ENCODE peak calls at places on chromosomes 11 and 22, in ten cellular contexts. X is heart right ventricle, L is mesothelial cell of epicardium, Z is coronary artery, H is cardiac muscle cell, R is bronchial epithelial cell, W is fibroblast of lung, M is HepG2, G is neural crest cell, U is testis. F is an unnamed sample.

GRCh38 chr11:112790286-112790685 is 170.9 kb upstream of the NCAM1 start:
- DNase-seq in Z (no peak), H (no peak), U (no peak), M (no peak), R (no peak), W (no peak), G (no peak), X (no peak), L (no peak), F (no peak)

GRCh38 chr11:119369035-119369925 is 12.2 kb downstream of the USP2 start:
- DNase-seq in M (peak; percentile 50), L (no peak), X (no peak), W (no peak), H (no peak), G (no peak), U (no peak), R (no peak), Z (no peak), F (no peak)

GRCh38 chr11:121032546-121032945 is 8.6 kb downstream of the TBCEL start:
- DNase-seq in Z (no peak), H (no peak), L (no peak), W (peak; percentile 20), X (no peak), U (no peak), M (peak; percentile 21), R (no peak), G (no peak), F (no peak)

GRCh38 chr11:119028346-119029068 is 2.2 kb downstream of the SLC37A4 start:
- DNase-seq in G (no peak), X (no peak), H (no peak), Z (no peak), L (no peak), R (no peak), M (no peak), U (no peak), W (no peak), F (no peak)

GRCh38 chr11:29490951-29491350 is 525.9 kb downstream of the KCNA4 start:
- DNase-seq in R (no peak), G (no peak), U (no peak), H (no peak), Z (no peak), M (no peak), X (no peak), L (no peak), W (no peak), F (no peak)

GRCh38 chr22:26318975-26319374 is 110.1 kb upstream of the ASPHD2 start:
- DNase-seq in G (no peak), R (peak; percentile 34), X (no peak), H (no peak), Z (no peak), L (no peak), W (no peak), M (peak; percentile 13), U (no peak), F (no peak)

GRCh38 chr11:64653388-64653973 is 62.5 kb downstream of the SLC22A12 start:
- DNase-seq in H (no peak), Z (no peak), L (no peak), M (no peak), U (no peak), W (no peak), R (no peak), G (no peak), X (no peak), F (no peak)

GRCh38 chr11:115256326-115257197 is 247.7 kb downstream of the CADM1 start:
- DNase-seq in R (no peak), L (no peak), H (peak; percentile 42), W (no peak), M (no peak), U (no peak), X (no peak), G (no peak), Z (no peak), F (no peak)

GRCh38 chr11:24511518-24511917 is 14.7 kb downstream of the LUZP2 start:
- DNase-seq in G (no peak), M (no peak), L (no peak), W (no peak), U (no peak), Z (no peak), R (peak; percentile 75), X (no peak), H (no peak), F (no peak)

GRCh38 chr11:104573431-104573830 is 324.8 kb downstream of the CASP12 start:
- DNase-seq in H (no peak), L (no peak), M (no peak), X (no peak), W (peak; percentile 74), G (no peak), Z (no peak), R (peak; percentile 92), U (no peak), F (no peak)

GRCh38 chr11:65315204-65315865 is 669 bp downstream of the CDC42EP2 start:
- DNase-seq in X (peak; percentile 80), Z (peak; percentile 87), U (peak; percentile 83), R (no peak), M (peak; percentile 68), L (peak; percentile 86), W (peak; percentile 78), G (peak; percentile 98), H (peak; percentile 92), F (peak; percentile 97)

GRCh38 chr22:42443240-42444059 is 11.2 kb upstream of the NFAM1 start:
- DNase-seq in G (no peak), X (no peak), H (no peak), W (no peak), U (no peak), M (no peak), Z (no peak), R (peak; percentile 48), L (no peak), F (no peak)

GRCh38 chr11:77993902-77994301 is 566 bp downstream of the INTS4 start:
- DNase-seq in L (no peak), W (no peak), H (peak; percentile 4), G (no peak), X (no peak), R (no peak), M (no peak), U (no peak), Z (no peak), F (no peak)
- TF ChIP-seq CTCF in L (no peak), W (no peak), H (no peak), G (no peak), X (no peak), R (no peak), M (no peak), U (no peak), Z (no peak), F (no peak)

GRCh38 chr11:113906038-113906437 is 1.4 kb downstream of the HTR3B start:
- DNase-seq in M (peak; percentile 37), G (no peak), Z (no peak), X (no peak), H (peak; percentile 65), U (no peak), R (peak; percentile 70), L (no peak), W (peak; percentile 55), F (no peak)
- TF ChIP-seq CTCF in M (peak; percentile 31), G (peak; percentile 49), Z (no peak), X (no peak), H (peak; percentile 12), U (no peak), R (peak; percentile 41), L (no peak), W (peak; percentile 44), F (peak; percentile 69)

GRCh38 chr11:69880803-69881445 is 61.7 kb upstream of the FGF3 start:
- DNase-seq in L (peak; percentile 10), H (no peak), M (no peak), R (no peak), W (no peak), Z (no peak), G (no peak), X (no peak), U (no peak), F (no peak)

GRCh38 chr11:69882270-69882608 is 63.0 kb upstream of the FGF3 start:
- DNase-seq in L (peak; percentile 2), X (no peak), U (no peak), W (no peak), H (no peak), Z (no peak), G (no peak), M (no peak), R (no peak), F (no peak)

GRCh38 chr11:69883292-69884255 is 64.4 kb upstream of the FGF3 start:
- DNase-seq in L (peak; percentile 5), H (no peak), M (no peak), U (no peak), G (no peak), R (no peak), Z (no peak), X (no peak), W (no peak), F (no peak)

GRCh38 chr11:69880041-69880802 is 61.0 kb upstream of the FGF3 start:
- DNase-seq in M (no peak), H (no peak), R (no peak), W (no peak), U (no peak), X (no peak), Z (no peak), G (no peak), L (no peak), F (no peak)

DNA sequence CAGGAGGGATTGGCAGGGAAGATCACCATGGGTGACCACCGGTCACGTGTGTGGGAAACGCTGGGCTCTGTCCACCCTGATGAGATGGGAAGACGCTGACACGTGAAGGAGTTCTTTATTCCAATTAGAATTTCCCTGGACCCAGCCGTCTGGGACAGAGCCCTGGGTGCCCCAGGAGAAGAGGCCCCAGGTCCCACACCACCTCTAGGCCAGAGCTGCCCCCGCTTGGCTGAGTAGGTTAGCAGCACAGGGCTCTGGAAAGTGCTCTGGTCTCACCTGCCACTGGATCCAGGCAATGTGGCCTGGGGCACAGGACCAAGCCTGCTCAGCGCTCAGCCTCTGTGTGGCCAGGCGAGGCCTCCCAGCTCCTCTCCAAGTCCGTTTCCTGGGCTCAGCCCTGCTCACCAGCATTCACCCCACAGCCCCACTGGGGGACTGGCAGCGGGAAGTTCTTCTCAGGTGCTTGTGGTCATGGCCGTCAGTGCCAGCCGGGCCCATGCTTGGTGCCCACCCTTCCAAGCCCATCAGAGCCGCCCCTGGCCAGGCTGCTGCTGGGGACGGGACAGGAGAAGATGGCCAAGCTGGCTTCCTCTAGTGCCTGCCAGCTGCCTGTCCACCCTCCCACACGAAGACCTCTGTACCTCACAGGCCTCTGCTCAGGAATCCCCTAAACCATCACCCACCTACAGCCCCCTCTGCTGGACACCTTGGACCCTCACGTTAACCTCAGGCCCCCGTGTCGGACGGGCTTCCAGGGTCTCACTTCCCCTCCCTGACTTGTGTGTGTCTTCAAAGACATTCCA is 62.5 kb upstream of the FGF3 start:
- DNase-seq in X (no peak), R (no peak), G (peak; percentile 45), M (no peak), L (peak; percentile 6), Z (no peak), U (no peak), W (no peak), H (peak; percentile 38), F (no peak)
- TF ChIP-seq CTCF in X (no peak), R (no peak), G (peak; percentile 37), M (peak; percentile 47), L (peak; percentile 13), Z (no peak), U (no peak), W (no peak), H (peak; percentile 9), F (peak; percentile 37)

GRCh38 chr22:19085233-19086043 is 36.8 kb downstream of the DGCR2 start:
- DNase-seq in M (peak; percentile 26), R (peak; percentile 29), Z (no peak), G (peak; percentile 6), W (peak; percentile 51), X (no peak), U (no peak), H (no peak), L (no peak), F (no peak)
- TF ChIP-seq CTCF in M (peak; percentile 60), R (peak; percentile 48), Z (no peak), G (peak; percentile 43), W (peak; percentile 63), X (no peak), U (no peak), H (peak; percentile 60), L (no peak), F (peak; percentile 13)

GRCh38 chr11:44565008-44565745 is at the start of gene CD82:
- DNase-seq in H (peak; percentile 100), G (peak; percentile 99), L (peak; percentile 100), M (peak; percentile 78), Z (peak; percentile 100), U (peak; percentile 100), R (peak; percentile 90), X (peak; percentile 100), W (peak; percentile 97), F (peak; percentile 100)
- TF ChIP-seq CTCF in H (peak; percentile 4), G (peak; percentile 39), L (peak; percentile 23), M (peak; percentile 17), Z (no peak), U (no peak), R (peak; percentile 42), X (no peak), W (no peak), F (peak; percentile 48)

F was measured in progenitor cell of endocrine pancreas.